ENCODE peak calls at places on chromosome 19, in ten cellular contexts. J, F, O, Z, U, R, Y, L, W and T are unnamed samples.

GRCh38 chr19:1270168-1270853 is 1.2 kb downstream of the CIRBP start:
- DNase-seq in J (no peak), F (no peak), O (no peak), Z (no peak), U (no peak), R (no peak), Y (no peak), L (no peak), W (no peak), T (no peak)

GRCh38 chr19:33430674-33431277 is 57.3 kb downstream of the CEBPG start:
- DNase-seq in J (peak), F (peak), O (peak), Z (peak), U (peak), R (peak), Y (peak), L (peak), W (peak), T (peak)

GRCh38 chr19:35143231-35143715 is at the start of gene FXYD7:
- DNase-seq in J (peak), F (peak), O (no peak), Z (no peak), U (no peak), R (no peak), Y (no peak), L (no peak), W (no peak), T (no peak)

GRCh38 chr19:52231154-52231565 is 38.2 kb upstream of the ZNF766 start:
- DNase-seq in J (no peak), F (no peak), O (no peak), Z (no peak), U (no peak), R (no peak), Y (peak), L (no peak), W (no peak), T (no peak)

GRCh38 chr19:17582613-17583012 is 27.2 kb downstream of the COLGALT1 start:
- DNase-seq in J (no peak), F (no peak), O (no peak), Z (no peak), U (no peak), R (no peak), Y (no peak), L (no peak), W (no peak), T (no peak)

GRCh38 chr19:2251577-2252480 is 2.7 kb downstream of the AMH start:
- DNase-seq in J (peak), F (no peak), O (no peak), Z (no peak), U (no peak), R (peak), Y (no peak), L (no peak), W (no peak), T (no peak)

GRCh38 chr19:49570138-49570856 is 10.1 kb downstream of the NOSIP start:
- DNase-seq in J (peak), F (peak), O (peak), Z (peak), U (peak), R (no peak), Y (peak), L (peak), W (peak), T (peak)

GRCh38 chr19:14432817-14433453 is at the start of gene PKN1:
- DNase-seq in J (peak), F (peak), O (peak), Z (no peak), U (peak), R (peak), Y (no peak), L (no peak), W (peak), T (no peak)

GRCh38 chr19:48308695-48309586 is 16.4 kb upstream of the EMP3 start:
- DNase-seq in J (peak), F (peak), O (no peak), Z (no peak), U (no peak), R (no peak), Y (no peak), L (no peak), W (no peak), T (peak)

GRCh38 chr19:39224910-39225309 is 19.9 kb downstream of the IFNL3 start:
- DNase-seq in J (no peak), F (peak), O (no peak), Z (no peak), U (no peak), R (no peak), Y (no peak), L (no peak), W (no peak), T (peak)

GRCh38 chr19:55620951-55621672 is 3.3 kb downstream of the ZNF784 start:
- DNase-seq in J (no peak), F (no peak), O (no peak), Z (no peak), U (no peak), R (no peak), Y (no peak), L (no peak), W (no peak), T (no peak)

GRCh38 chr19:11324079-11324661 is 15.3 kb downstream of the RAB3D start:
- DNase-seq in J (peak), F (no peak), O (peak), Z (no peak), U (no peak), R (no peak), Y (peak), L (no peak), W (peak), T (peak)

GRCh38 chr19:41321204-41321599 is 11.2 kb downstream of the CCDC97 start:
- DNase-seq in J (no peak), F (no peak), O (no peak), Z (no peak), U (no peak), R (no peak), Y (no peak), L (no peak), W (no peak), T (no peak)

GRCh38 chr19:1285737-1286360 is at the start of gene EFNA2:
- DNase-seq in J (no peak), F (no peak), O (no peak), Z (no peak), U (no peak), R (no peak), Y (no peak), L (no peak), W (peak), T (no peak)